ENCODE peak calls at places on chromosomes 3 and 15, in four cellular contexts. I, R, W and E are unnamed samples.

GRCh38 chr3:4976109-4976508 is 3.1 kb upstream of the BHLHE40 start:
- DNase-seq in I (peak), R (peak), W (peak), E (peak)

GRCh38 chr3:122324871-122325323 is at the start of gene CSTA:
- DNase-seq in I (no peak), R (no peak), W (no peak), E (no peak)

GRCh38 chr15:90683876-90684275 is 33.3 kb upstream of the BLM start:
- DNase-seq in I (no peak), R (no peak), W (no peak), E (no peak)

GRCh38 chr3:128404276-128405062 is 62.2 kb downstream of the DNAJB8 start:
- DNase-seq in I (no peak), R (no peak), W (no peak), E (no peak)

GRCh38 chr3:189260556-189261493 is 89.1 kb downstream of the TPRG1 start:
- DNase-seq in I (no peak), R (no peak), W (no peak), E (no peak)

GRCh38 chr3:72284485-72284884 is 499.5 kb upstream of the PROK2 start:
- DNase-seq in I (no peak), R (no peak), W (no peak), E (no peak)

GRCh38 chr15:47870300-47870955 is 153.1 kb downstream of the SEMA6D start:
- DNase-seq in I (no peak), R (no peak), W (no peak), E (no peak)

GRCh38 chr15:48315041-48315440 is 16.2 kb upstream of the DUT start:
- DNase-seq in I (no peak), R (no peak), W (no peak), E (peak)

GRCh38 chr3:157248590-157249425 is 88.9 kb upstream of the CCNL1 start:
- DNase-seq in I (peak), R (no peak), W (peak), E (no peak)

GRCh38 chr3:44439499-44440295 is 37.8 kb downstream of the ZNF445 start:
- DNase-seq in I (no peak), R (no peak), W (peak), E (no peak)

GRCh38 chr3:142930510-142930909 is 33.0 kb downstream of the PAQR9 start:
- DNase-seq in I (no peak), R (no peak), W (no peak), E (no peak)

GRCh38 chr15:82176528-82176927 is 86.0 kb downstream of the EFL1 start:
- DNase-seq in I (no peak), R (no peak), W (no peak), E (no peak)

GRCh38 chr3:24769918-24770317 is 275.3 kb upstream of the THRB start:
- DNase-seq in I (no peak), R (no peak), W (no peak), E (no peak)

GRCh38 chr3:169699536-169700050 is 36.1 kb upstream of the MECOM start:
- DNase-seq in I (no peak), R (no peak), W (peak), E (no peak)

GRCh38 chr3:73623996-73624362 is 762 bp downstream of the PDZRN3 start:
- DNase-seq in I (no peak), R (peak), W (no peak), E (peak)

GRCh38 chr3:23288286-23288685 is 85.2 kb downstream of the UBE2E2 start:
- DNase-seq in I (no peak), R (no peak), W (no peak), E (no peak)

GRCh38 chr3:46221936-46222335 is 13.8 kb upstream of the CCR1 start:
- DNase-seq in I (no peak), R (no peak), W (no peak), E (no peak)

GRCh38 chr15:33211409-33211808 is 16.9 kb upstream of the FMN1 start:
- DNase-seq in I (no peak), R (no peak), W (no peak), E (no peak)
- TF ChIP-seq MAX in I (no peak), R (no peak), W (no peak), E (no peak)

GRCh38 chr15:96360581-96361308 is 30.2 kb downstream of the NR2F2 start:
- DNase-seq in I (no peak), R (peak), W (no peak), E (no peak)
- TF ChIP-seq MAX in I (no peak), R (no peak), W (no peak), E (no peak)

GRCh38 chr15:73631915-73632669 is 1.1 kb downstream of the NPTN start:
- DNase-seq in I (peak), R (no peak), W (no peak), E (no peak)
- TF ChIP-seq MAX in I (no peak), R (no peak), W (no peak), E (no peak)

DNA sequence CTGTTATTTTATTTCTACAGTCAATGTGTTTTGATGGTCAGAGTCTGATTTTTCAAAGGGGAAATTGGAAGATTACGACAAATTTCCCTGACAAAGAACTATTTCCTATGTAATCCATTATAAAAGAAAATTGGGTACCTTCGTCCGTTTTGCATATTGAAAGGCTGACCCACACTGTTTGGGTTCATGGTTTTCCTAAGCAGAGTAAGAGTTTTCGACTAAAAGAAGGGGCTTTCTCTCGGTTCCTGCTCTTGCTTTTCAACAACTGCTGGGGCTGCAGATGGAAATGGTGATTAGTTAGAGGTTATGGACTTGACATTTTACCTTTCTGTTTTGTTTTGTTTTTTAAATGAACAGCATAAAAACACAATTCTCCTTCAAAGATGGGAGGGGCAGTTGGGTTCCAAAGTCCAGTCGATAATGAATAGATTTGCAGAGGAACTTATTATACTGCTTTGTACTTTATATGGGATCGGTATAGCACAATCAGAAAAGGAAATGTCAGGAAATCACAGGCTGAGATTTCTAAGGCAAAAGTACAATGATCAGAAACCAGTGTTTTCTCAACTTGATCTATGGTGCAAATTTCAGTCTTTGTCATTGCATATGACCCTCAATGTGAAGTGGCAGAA is 1.0 kb downstream of the KCNMB2 start:
- DNase-seq in I (no peak), R (no peak), W (no peak), E (no peak)
- TF ChIP-seq MAX in I (no peak), R (no peak), W (no peak), E (no peak)